ENCODE peak calls at places on chromosomes 12 and 14, in seven cellular contexts. B, E, N, Z, P, M and U are unnamed samples.

GRCh38 chr12:129531004-129531403 is 372.8 kb downstream of the TMEM132D start:
- DNase-seq in B (no peak), E (no peak), N (no peak), Z (no peak), P (no peak), M (no peak), U (no peak)

GRCh38 chr12:96143392-96143791 is 50.8 kb upstream of the ELK3 start:
- DNase-seq in B (peak), E (no peak), N (no peak), Z (peak), P (no peak), M (no peak), U (no peak)

GRCh38 chr14:68147331-68147730 is 327.8 kb downstream of the RAD51B start:
- DNase-seq in B (no peak), E (no peak), N (no peak), Z (no peak), P (no peak), M (no peak), U (no peak)

GRCh38 chr14:76203086-76204001 is 51.6 kb downstream of the GPATCH2L start:
- DNase-seq in B (no peak), E (no peak), N (peak), Z (no peak), P (no peak), M (no peak), U (no peak)

GRCh38 chr12:121138284-121138683 is 5.6 kb downstream of the P2RX7 start:
- DNase-seq in B (no peak), E (no peak), N (no peak), Z (no peak), P (no peak), M (no peak), U (no peak)

GRCh38 chr14:63229330-63230059 is 25.3 kb downstream of the RHOJ start:
- DNase-seq in B (no peak), E (no peak), N (no peak), Z (no peak), P (no peak), M (no peak), U (no peak)

GRCh38 chr14:84401631-84402030 is 1128.3 kb upstream of the FLRT2 start:
- DNase-seq in B (no peak), E (no peak), N (no peak), Z (no peak), P (no peak), M (no peak), U (no peak)

GRCh38 chr12:6057693-6058092 is 66.8 kb downstream of the VWF start:
- DNase-seq in B (no peak), E (peak), N (no peak), Z (no peak), P (no peak), M (no peak), U (no peak)

GRCh38 chr14:91399868-91400640 is 17.6 kb downstream of the CCDC88C start:
- DNase-seq in B (peak), E (no peak), N (no peak), Z (no peak), P (no peak), M (no peak), U (no peak)

GRCh38 chr12:91307957-91308705 is 125.5 kb upstream of the DCN start:
- DNase-seq in B (no peak), E (no peak), N (no peak), Z (no peak), P (no peak), M (no peak), U (no peak)

GRCh38 chr14:74737753-74738325 is 24.9 kb downstream of the FCF1 start:
- DNase-seq in B (no peak), E (no peak), N (no peak), Z (no peak), P (no peak), M (no peak), U (no peak)

GRCh38 chr14:105028251-105028927 is 7.5 kb upstream of the CDCA4 start:
- DNase-seq in B (no peak), E (no peak), N (no peak), Z (no peak), P (no peak), M (no peak), U (no peak)

GRCh38 chr14:59679872-59680271 is 103.3 kb upstream of the CCDC175 start:
- DNase-seq in B (no peak), E (peak), N (no peak), Z (no peak), P (no peak), M (no peak), U (no peak)

GRCh38 chr12:9118161-9118560 is 2.4 kb upstream of the A2M start:
- DNase-seq in B (no peak), E (no peak), N (no peak), Z (peak), P (no peak), M (no peak), U (no peak)

GRCh38 chr14:24634158-24634557 is at the start of gene GZMB:
- DNase-seq in B (peak), E (no peak), N (no peak), Z (no peak), P (peak), M (peak), U (no peak)

GRCh38 chr12:120236124-120236398 is 29.5 kb downstream of the PXN start:
- DNase-seq in B (no peak), E (no peak), N (no peak), Z (no peak), P (no peak), M (no peak), U (no peak)

GRCh38 chr12:22215467-22216253 is 118.8 kb downstream of the ST8SIA1 start:
- DNase-seq in B (no peak), E (no peak), N (no peak), Z (no peak), P (no peak), M (no peak), U (no peak)

GRCh38 chr12:47755655-47756562 is 2.8 kb downstream of the RAPGEF3 start:
- DNase-seq in B (no peak), E (no peak), N (no peak), Z (no peak), P (no peak), M (no peak), U (no peak)

GRCh38 chr12:91053951-91054715 is 3.7 kb downstream of the KERA start:
- DNase-seq in B (no peak), E (no peak), N (no peak), Z (no peak), P (no peak), M (no peak), U (no peak)

GRCh38 chr14:91138511-91139359 is 24.9 kb downstream of the DGLUCY start:
- DNase-seq in B (peak), E (no peak), N (no peak), Z (peak), P (peak), M (peak), U (no peak)

GRCh38 chr14:53401646-53402045 is 248.5 kb upstream of the DDHD1 start:
- DNase-seq in B (no peak), E (no peak), N (no peak), Z (no peak), P (no peak), M (no peak), U (no peak)

GRCh38 chr14:102049258-102050025 is 37.4 kb downstream of the HSP90AA1 start:
- DNase-seq in B (no peak), E (no peak), N (no peak), Z (no peak), P (no peak), M (no peak), U (no peak)

GRCh38 chr14:20681348-20682126 is 2.8 kb upstream of the RNASE4 start:
- DNase-seq in B (peak), E (peak), N (no peak), Z (peak), P (peak), M (peak), U (peak)

GRCh38 chr12:132448453-132448800 is 41.5 kb upstream of the FBRSL1 start:
- DNase-seq in B (no peak), E (no peak), N (no peak), Z (no peak), P (no peak), M (no peak), U (no peak)

GRCh38 chr14:95620659-95621059 is 65.6 kb upstream of the TCL1B start:
- DNase-seq in B (no peak), E (no peak), N (no peak), Z (no peak), P (peak), M (no peak), U (no peak)

GRCh38 chr14:22850944-22851790 is 14.8 kb downstream of the MMP14 start:
- DNase-seq in B (no peak), E (no peak), N (peak), Z (no peak), P (peak), M (no peak), U (no peak)

GRCh38 chr12:131509706-131510105 is 201.2 kb upstream of the SFSWAP start:
- DNase-seq in B (no peak), E (no peak), N (no peak), Z (no peak), P (no peak), M (no peak), U (no peak)

GRCh38 chr12:27870939-27871338 is 90.9 kb upstream of the MANSC4 start:
- DNase-seq in B (no peak), E (no peak), N (peak), Z (no peak), P (no peak), M (no peak), U (no peak)

GRCh38 chr12:54251667-54252284 is 28.1 kb downstream of the CBX5 start:
- DNase-seq in B (peak), E (peak), N (no peak), Z (no peak), P (no peak), M (no peak), U (no peak)

GRCh38 chr14:69044965-69045555 is 66.0 kb upstream of the ACTN1 start:
- DNase-seq in B (no peak), E (no peak), N (no peak), Z (no peak), P (no peak), M (no peak), U (no peak)

GRCh38 chr14:56248442-56248841 is 130.2 kb downstream of the PELI2 start:
- DNase-seq in B (no peak), E (no peak), N (no peak), Z (no peak), P (no peak), M (no peak), U (no peak)

GRCh38 chr14:71800878-71801277 is 131.4 kb upstream of the RGS6 start:
- DNase-seq in B (no peak), E (no peak), N (no peak), Z (no peak), P (no peak), M (no peak), U (no peak)

GRCh38 chr14:65496178-65496993 is 83.9 kb downstream of the FUT8 start:
- DNase-seq in B (no peak), E (no peak), N (no peak), Z (no peak), P (no peak), M (no peak), U (no peak)

GRCh38 chr14:78319826-78320635 is 149.9 kb downstream of the NRXN3 start:
- DNase-seq in B (no peak), E (peak), N (no peak), Z (no peak), P (no peak), M (no peak), U (no peak)

GRCh38 chr12:92424338-92424737 is 278.5 kb upstream of the PLEKHG7 start:
- DNase-seq in B (no peak), E (no peak), N (no peak), Z (no peak), P (no peak), M (no peak), U (no peak)

GRCh38 chr12:46365951-46366379 is 6.6 kb downstream of the SLC38A2 start:
- DNase-seq in B (no peak), E (no peak), N (no peak), Z (no peak), P (no peak), M (no peak), U (no peak)